ENCODE peak calls at places on chromosomes 12 and 14, in seven cellular contexts. N, S, W, O, E, I and B are unnamed samples.

GRCh38 chr12:45435945-45436710 is 220.2 kb downstream of the ANO6 start:
- DNase-seq in O (no peak), I (no peak), E (no peak), S (no peak), W (no peak), N (no peak), B (peak)

GRCh38 chr12:64387201-64387816 is 3.2 kb downstream of the C12orf56 start:
- DNase-seq in I (no peak), O (no peak), W (peak), S (no peak), E (no peak), N (no peak), B (peak)

GRCh38 chr12:17579148-17580026 is 510.6 kb downstream of the RERGL start:
- DNase-seq in I (no peak), W (peak), E (no peak), N (no peak), S (no peak), O (no peak), B (no peak)

GRCh38 chr12:47700263-47700662 is 5.6 kb downstream of the RPAP3 start:
- DNase-seq in W (no peak), N (no peak), I (no peak), O (no peak), S (no peak), E (no peak), B (no peak)

GRCh38 chr14:74557691-74558090 is 54.3 kb downstream of the LTBP2 start:
- DNase-seq in E (no peak), O (no peak), W (no peak), S (no peak), I (no peak), N (no peak), B (no peak)

GRCh38 chr12:88063375-88063774 is 34.2 kb upstream of the C12orf50 start:
- DNase-seq in N (no peak), O (peak), I (peak), S (peak), E (no peak), W (no peak), B (no peak)

GRCh38 chr14:44701563-44702263 is 194.6 kb upstream of the FSCB start:
- DNase-seq in E (no peak), W (peak), I (no peak), S (no peak), O (no peak), N (no peak), B (peak)

GRCh38 chr12:93521225-93521854 is 51.1 kb upstream of the SOCS2 start:
- DNase-seq in O (no peak), S (no peak), E (no peak), N (no peak), W (peak), I (peak), B (peak)

GRCh38 chr12:128971802-128972201 is 118.5 kb downstream of the GLT1D1 start:
- DNase-seq in I (no peak), W (peak), E (no peak), N (no peak), O (no peak), S (no peak), B (no peak)

GRCh38 chr14:88488897-88489296 is 65.9 kb downstream of the PTPN21 start:
- DNase-seq in N (no peak), S (no peak), W (no peak), I (no peak), O (no peak), E (no peak), B (no peak)

GRCh38 chr14:75409425-75410205 is 18.2 kb upstream of the JDP2 start:
- DNase-seq in N (no peak), E (no peak), O (no peak), W (no peak), S (no peak), I (no peak), B (no peak)

GRCh38 chr12:76020281-76020680 is 11.3 kb downstream of the PHLDA1 start:
- DNase-seq in O (peak), I (peak), S (no peak), W (no peak), E (peak), N (no peak), B (peak)

GRCh38 chr14:88785911-88786310 is 6.8 kb downstream of the EML5 start:
- DNase-seq in W (no peak), E (no peak), S (no peak), I (no peak), O (no peak), N (no peak), B (no peak)

GRCh38 chr14:58014778-58015177 is 137.2 kb downstream of the ARMH4 start:
- DNase-seq in W (no peak), N (no peak), S (no peak), O (no peak), I (no peak), E (no peak), B (no peak)

GRCh38 chr12:109461049-109461845 is 15.9 kb downstream of the KCTD10 start:
- DNase-seq in W (no peak), O (peak), I (peak), N (no peak), E (no peak), S (peak), B (peak)

GRCh38 chr14:96626916-96627315 is 124.7 kb downstream of the PAPOLA start:
- DNase-seq in W (no peak), O (no peak), N (no peak), I (no peak), S (no peak), E (no peak), B (no peak)

GRCh38 chr12:45010051-45010450 is 40.8 kb downstream of the DBX2 start:
- DNase-seq in I (no peak), S (no peak), N (no peak), E (no peak), O (peak), W (peak), B (no peak)

GRCh38 chr12:93689076-93689834 is 12.1 kb downstream of the CRADD start:
- DNase-seq in S (no peak), E (no peak), I (no peak), O (no peak), N (no peak), W (peak), B (no peak)

GRCh38 chr14:43532825-43533416 is 974.2 kb downstream of the FSCB start:
- DNase-seq in W (no peak), O (no peak), I (no peak), S (no peak), E (no peak), N (no peak), B (no peak)

GRCh38 chr12:48285751-48286650 is 64.7 kb downstream of the ZNF641 start:
- DNase-seq in N (no peak), W (no peak), I (no peak), S (no peak), E (no peak), O (no peak), B (no peak)

GRCh38 chr12:131051155-131051473 is 97.4 kb downstream of the ADGRD1 start:
- DNase-seq in I (no peak), S (no peak), O (no peak), E (no peak), W (no peak), N (no peak), B (no peak)

GRCh38 chr12:120649442-120650248 is 9.2 kb downstream of the CABP1 start:
- DNase-seq in W (peak), N (no peak), S (no peak), E (no peak), I (no peak), O (no peak), B (no peak)

GRCh38 chr12:11689591-11690158 is 40.2 kb downstream of the ETV6 start:
- DNase-seq in S (no peak), W (peak), O (no peak), N (no peak), I (no peak), E (no peak), B (no peak)

GRCh38 chr12:89833337-89834252 is 125.0 kb upstream of the ATP2B1 start:
- DNase-seq in E (no peak), O (no peak), W (no peak), N (no peak), I (no peak), S (no peak), B (no peak)

GRCh38 chr12:107443320-107444090 is 242.1 kb upstream of the PWP1 start:
- DNase-seq in E (no peak), S (no peak), I (no peak), W (no peak), O (no peak), N (no peak), B (no peak)

GRCh38 chr14:94602722-94603121 is 9.5 kb upstream of the SERPINA3 start:
- DNase-seq in O (no peak), N (no peak), S (no peak), W (no peak), I (no peak), E (no peak), B (no peak)

GRCh38 chr12:6730169-6730568 is 6.3 kb downstream of the COPS7A start:
- DNase-seq in N (no peak), W (no peak), O (no peak), S (no peak), I (no peak), E (no peak), B (no peak)

GRCh38 chr14:76929927-76930326 is 98.6 kb downstream of the IRF2BPL start:
- DNase-seq in N (no peak), E (no peak), O (no peak), W (no peak), I (no peak), S (no peak), B (no peak)

GRCh38 chr12:107514887-107515445 is 170.6 kb upstream of the PWP1 start:
- DNase-seq in W (peak), I (peak), E (no peak), O (no peak), S (no peak), N (no peak), B (peak)

GRCh38 chr12:91732086-91732485 is 413.6 kb downstream of the BTG1 start:
- DNase-seq in E (no peak), O (peak), W (no peak), S (no peak), N (no peak), I (peak), B (peak)